ENCODE peak calls at places on chromosomes 11 and 22, in six cellular contexts. S is progenitor cell of endocrine pancreas, C is thoracic aorta, A is AG09309, Z is fibroblast of lung, Q is foreskin keratinocyte. G is an unnamed sample.

GRCh38 chr11:116696381-116696941 is 76.3 kb downstream of the BUD13 start:
- DNase-seq in S (no peak), C (no peak), A (no peak), Z (peak; percentile 49), Q (peak; percentile 48), G (peak; percentile 20)

GRCh38 chr11:93166867-93167266 is 30.9 kb downstream of the SLC36A4 start:
- DNase-seq in S (no peak), C (no peak), A (no peak), Z (no peak), Q (no peak), G (no peak)

GRCh38 chr22:44305888-44306287 is 6.9 kb downstream of the SHISAL1 start:
- DNase-seq in S (no peak), C (no peak), A (no peak), Z (no peak), Q (no peak), G (no peak)

GRCh38 chr11:42407379-42407778 is 904.4 kb upstream of the API5 start:
- DNase-seq in S (peak; percentile 64), C (no peak), A (no peak), Z (peak; percentile 27), Q (peak; percentile 34), G (peak; percentile 3)

GRCh38 chr11:63770763-63771162 is 2.2 kb upstream of the ZFTA start:
- DNase-seq in S (no peak), C (no peak), A (no peak), Z (no peak), Q (no peak), G (no peak)

GRCh38 chr11:3000032-3000961 is 8.2 kb upstream of the NAP1L4 start:
- DNase-seq in S (no peak), C (no peak), A (no peak), Z (peak; percentile 81), Q (peak; percentile 92), G (no peak)

GRCh38 chr22:30940655-30941362 is 27.8 kb downstream of the MORC2 start:
- DNase-seq in S (no peak), C (no peak), A (no peak), Z (no peak), Q (no peak), G (no peak)

GRCh38 chr11:1515082-1516060 is 28.8 kb upstream of the MOB2 start:
- DNase-seq in S (peak; percentile 89), C (no peak), A (no peak), Z (peak; percentile 41), Q (peak; percentile 20), G (peak; percentile 43)

GRCh38 chr11:121534131-121535093 is 81.6 kb upstream of the SORL1-AS1 start:
- DNase-seq in S (no peak), C (no peak), A (no peak), Z (peak; percentile 29), Q (peak; percentile 45), G (peak; percentile 33)

GRCh38 chr11:19832166-19832750 is 119.6 kb downstream of the NAV2 start:
- DNase-seq in S (no peak), C (no peak), A (no peak), Z (no peak), Q (no peak), G (no peak)
- TF ChIP-seq CTCF in S (no peak), C (no peak), A (no peak), Z (no peak), Q (no peak), G (no peak)

DNA sequence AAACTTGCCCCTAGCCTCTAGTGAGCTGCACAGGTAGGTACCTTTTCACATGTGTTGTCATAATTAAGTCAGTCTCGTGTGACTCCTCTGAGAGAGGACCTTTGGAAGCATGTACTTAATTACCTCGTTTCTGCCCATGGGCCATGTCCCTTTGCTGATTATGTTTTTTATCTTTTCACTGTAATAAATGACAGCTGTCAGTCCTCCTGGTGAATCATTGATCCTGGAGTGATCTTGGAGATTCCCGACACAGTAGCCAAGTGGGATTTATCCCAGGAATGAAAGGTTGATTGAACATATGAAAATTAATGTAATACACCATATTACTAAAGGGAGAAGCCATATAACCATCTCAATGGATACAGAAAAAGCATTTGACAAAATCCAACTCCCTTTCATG is 12.6 kb upstream of the CLNS1A start:
- DNase-seq in S (no peak), C (no peak), A (no peak), Z (no peak), Q (no peak), G (no peak)
- TF ChIP-seq CTCF in S (no peak), C (no peak), A (no peak), Z (no peak), Q (no peak), G (no peak)

GRCh38 chr11:82085493-82085892 is 648.2 kb downstream of the FAM181B start:
- DNase-seq in S (no peak), C (no peak), A (no peak), Z (no peak), Q (no peak), G (no peak)

DNA sequence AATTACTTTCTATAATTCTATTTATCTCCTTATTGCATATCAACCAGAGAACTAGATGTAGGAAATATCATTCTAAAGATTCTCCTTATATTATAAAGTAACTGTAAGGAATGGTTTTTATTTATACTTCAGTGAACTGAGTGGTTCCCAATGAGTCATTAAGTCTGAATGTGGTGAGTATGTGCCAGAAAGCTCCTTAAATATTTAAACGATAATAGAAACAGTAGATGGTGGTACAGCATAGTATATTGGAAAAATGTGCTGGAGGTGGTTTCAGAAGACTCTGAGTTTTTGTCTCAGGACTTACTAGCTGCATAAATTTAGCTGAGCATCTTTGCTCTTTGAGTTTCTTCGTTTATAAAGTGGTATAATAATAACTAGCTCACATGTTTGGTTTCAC is 653.5 kb downstream of the FAM181B start:
- DNase-seq in S (no peak), C (no peak), A (peak; percentile 5), Z (peak; percentile 59), Q (peak; percentile 32), G (no peak)
- TF ChIP-seq CTCF in S (no peak), C (no peak), A (no peak), Z (no peak), Q (no peak), G (no peak)

DNA sequence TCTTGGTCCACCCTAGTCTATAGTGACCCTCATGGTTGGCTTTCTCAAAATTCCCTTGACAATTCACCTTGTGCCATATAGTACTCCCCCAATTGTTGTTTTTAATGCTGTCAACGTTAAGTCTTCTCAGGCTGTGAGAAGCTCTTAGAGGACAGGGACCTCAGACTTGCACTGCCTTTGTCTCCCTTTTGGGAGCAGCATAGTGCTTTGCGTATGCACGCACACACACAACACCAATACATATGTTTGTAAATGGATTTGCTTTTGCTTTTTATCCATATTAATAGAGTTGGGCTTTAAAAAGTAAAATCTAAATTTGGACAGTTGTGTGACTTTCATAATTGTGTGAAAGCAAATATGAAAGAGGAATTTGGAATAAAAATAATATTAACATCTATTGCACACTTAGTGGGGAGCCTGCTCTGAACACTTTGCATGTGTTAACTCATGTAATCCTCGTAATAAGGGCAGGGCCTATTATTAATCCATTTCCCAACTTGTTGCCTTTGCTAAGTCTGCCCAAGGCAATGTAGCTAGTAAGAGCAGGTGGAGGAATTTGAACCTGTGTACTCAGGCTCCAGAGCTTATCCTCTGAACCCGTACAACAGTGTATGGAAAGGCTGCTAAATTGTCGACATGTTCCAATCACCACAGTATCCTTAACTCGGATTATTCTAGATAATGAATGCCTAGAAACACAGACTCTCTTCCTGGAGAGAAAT is 257.7 kb upstream of the NARS2 start:
- DNase-seq in S (no peak), C (no peak), A (no peak), Z (no peak), Q (no peak), G (no peak)
- TF ChIP-seq CTCF in S (no peak), C (no peak), A (peak; percentile 13), Z (peak; percentile 27), Q (no peak), G (no peak)

DNA sequence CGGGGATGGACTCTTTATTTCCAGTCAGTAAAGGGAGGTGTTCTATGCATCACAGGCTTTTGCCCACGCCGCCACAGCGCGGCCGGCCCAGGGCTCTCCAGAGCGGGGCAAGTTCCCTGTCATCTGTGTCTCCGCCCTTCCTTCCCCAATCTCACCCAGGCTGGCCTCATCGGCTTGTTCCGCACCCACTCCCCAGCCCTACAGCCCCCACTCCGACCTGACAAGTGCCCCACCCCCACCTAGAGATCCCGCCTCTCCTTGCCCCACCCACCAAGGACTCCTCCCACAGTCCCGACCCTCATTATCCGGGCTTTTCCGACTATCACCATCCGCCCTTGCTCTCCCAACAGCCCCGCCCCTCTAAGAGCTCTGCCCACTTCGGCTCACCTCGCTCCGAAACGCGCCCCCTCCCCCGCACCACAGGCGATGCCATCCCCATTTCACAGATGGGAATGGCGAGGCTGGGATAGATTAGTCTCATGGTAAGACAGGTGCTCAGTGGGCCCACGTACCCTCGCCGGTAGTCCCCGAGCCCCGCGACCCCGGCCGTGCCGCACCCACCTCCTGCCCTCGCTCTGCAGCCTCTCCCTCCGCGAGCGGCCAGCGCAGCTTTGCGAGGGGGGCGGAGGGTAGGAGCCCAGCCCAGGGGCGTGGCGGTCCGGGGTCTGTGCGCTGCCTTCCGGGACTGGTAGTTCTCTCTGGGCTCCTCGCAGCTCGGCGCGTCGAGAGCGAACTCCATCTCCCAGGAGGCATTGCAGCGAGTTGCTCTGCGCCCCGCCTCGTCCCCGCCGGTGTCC is at the start of gene KCTD21:
- DNase-seq in S (peak; percentile 89), C (peak; percentile 90), A (peak; percentile 82), Z (peak; percentile 97), Q (peak; percentile 93), G (peak; percentile 97)
- TF ChIP-seq CTCF in S (no peak), C (no peak), A (no peak), Z (no peak), Q (no peak), G (no peak)

DNA sequence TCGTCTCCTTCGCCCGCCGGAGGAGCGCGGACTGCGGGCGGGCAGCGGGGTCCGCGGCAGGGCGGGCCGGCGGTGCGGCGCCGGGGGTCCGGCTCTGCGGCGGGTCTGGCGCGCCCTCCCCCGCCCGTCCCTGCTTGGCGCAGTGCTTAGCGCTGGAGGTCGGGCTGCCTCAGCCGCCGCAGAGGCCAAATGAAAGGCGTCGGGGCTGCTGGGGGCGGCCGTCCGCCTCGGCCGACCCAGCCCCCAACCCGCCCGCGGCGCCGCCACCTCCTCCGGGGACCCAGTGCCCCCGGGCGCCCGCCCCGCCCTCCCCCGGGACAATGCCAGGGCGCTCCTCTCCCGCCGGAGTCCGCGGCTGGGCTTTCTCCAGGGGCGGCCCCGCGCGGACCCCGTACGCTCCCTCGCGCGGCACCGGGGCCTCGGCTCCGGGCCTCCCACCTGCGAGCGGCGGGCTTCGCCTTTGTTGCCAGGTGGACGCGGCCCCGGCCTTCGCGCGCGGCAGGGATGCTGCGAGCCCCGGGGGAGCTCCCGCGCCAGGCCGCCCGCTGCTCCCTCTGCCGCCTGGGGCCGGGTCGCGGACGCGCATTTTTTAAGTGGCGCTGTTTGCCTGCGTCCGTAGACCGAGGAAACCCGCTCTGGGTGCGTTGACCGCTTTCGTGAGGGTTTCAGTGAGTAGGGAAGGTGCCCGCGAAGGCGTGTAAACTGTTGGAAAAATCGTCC is 575 bp downstream of the APLP2 start:
- DNase-seq in S (peak; percentile 44), C (no peak), A (no peak), Z (peak; percentile 32), Q (no peak), G (peak; percentile 10)
- TF ChIP-seq CTCF in S (peak; percentile 25), C (peak; percentile 9), A (peak; percentile 17), Z (peak; percentile 8), Q (peak; percentile 24), G (peak; percentile 40)